ENCODE peak calls at places on chromosomes 16 and 17, in ten cellular contexts. C, G, D, Y, X, R, N, S, L and P are unnamed samples.

GRCh38 chr16:9270424-9270823 is 179.0 kb downstream of the HAPSTR1 start:
- DNase-seq in C (no peak), G (no peak), D (no peak), Y (no peak), X (no peak), R (no peak), N (no peak), S (no peak), L (no peak), P (no peak)

GRCh38 chr17:45775148-45775547 is 9.0 kb upstream of the CRHR1 start:
- DNase-seq in C (peak; percentile 68), G (no peak), D (no peak), Y (no peak), X (no peak), R (no peak), N (no peak), S (no peak), L (no peak), P (no peak)

GRCh38 chr16:22813223-22813945 is 578 bp upstream of the HS3ST2 start:
- DNase-seq in C (no peak), G (peak; percentile 63), D (no peak), Y (peak; percentile 60), X (peak; percentile 62), R (peak; percentile 49), N (no peak), S (peak; percentile 18), L (no peak), P (no peak)

GRCh38 chr17:77400445-77400870 is 259.7 kb downstream of the SEC14L1 start:
- DNase-seq in C (no peak), G (peak; percentile 57), D (no peak), Y (no peak), X (peak; percentile 88), R (no peak), N (peak; percentile 84), S (no peak), L (peak; percentile 75), P (peak; percentile 69)

GRCh38 chr16:81210807-81211206 is 27.7 kb upstream of the BCO1 start:
- DNase-seq in C (peak; percentile 97), G (no peak), D (no peak), Y (no peak), X (no peak), R (no peak), N (no peak), S (no peak), L (no peak), P (no peak)

GRCh38 chr16:11980167-11980844 is 3.8 kb downstream of the SNX29 start:
- DNase-seq in C (no peak), G (no peak), D (no peak), Y (no peak), X (no peak), R (no peak), N (no peak), S (no peak), L (no peak), P (no peak)

GRCh38 chr17:37124825-37125181 is 176.0 kb downstream of the AATF start:
- DNase-seq in C (no peak), G (no peak), D (no peak), Y (no peak), X (no peak), R (no peak), N (no peak), S (no peak), L (no peak), P (no peak)

GRCh38 chr16:23509763-23510153 is 536 bp downstream of the GGA2 start:
- DNase-seq in C (no peak), G (no peak), D (no peak), Y (no peak), X (peak; percentile 32), R (no peak), N (peak; percentile 30), S (no peak), L (no peak), P (no peak)

GRCh38 chr16:4414187-4414909 is 2.0 kb downstream of the CORO7 start:
- DNase-seq in C (no peak), G (no peak), D (no peak), Y (no peak), X (peak; percentile 81), R (no peak), N (peak; percentile 91), S (no peak), L (peak; percentile 77), P (peak; percentile 29)

GRCh38 chr16:57607676-57608461 is 20.6 kb upstream of the ADGRG1 start:
- DNase-seq in C (no peak), G (no peak), D (no peak), Y (no peak), X (no peak), R (no peak), N (no peak), S (no peak), L (no peak), P (no peak)

GRCh38 chr16:80806957-80807356 is 2.6 kb upstream of the CDYL2 start:
- DNase-seq in C (no peak), G (peak; percentile 22), D (no peak), Y (peak; percentile 83), X (peak; percentile 46), R (no peak), N (peak; percentile 67), S (no peak), L (no peak), P (no peak)

GRCh38 chr16:59905628-59906027 is 1171.5 kb upstream of the GOT2 start:
- DNase-seq in C (no peak), G (no peak), D (no peak), Y (no peak), X (no peak), R (no peak), N (no peak), S (no peak), L (no peak), P (no peak)

GRCh38 chr16:82257990-82258389 is 88.0 kb upstream of the MPHOSPH6 start:
- DNase-seq in C (no peak), G (no peak), D (no peak), Y (no peak), X (no peak), R (no peak), N (no peak), S (no peak), L (no peak), P (no peak)

GRCh38 chr16:66275795-66276428 is 90.6 kb upstream of the CDH5 start:
- DNase-seq in C (no peak), G (peak; percentile 75), D (no peak), Y (peak; percentile 66), X (peak; percentile 19), R (no peak), N (no peak), S (peak; percentile 21), L (no peak), P (no peak)

GRCh38 chr16:19745286-19746018 is 27.4 kb downstream of the IQCK start:
- DNase-seq in C (no peak), G (peak; percentile 39), D (no peak), Y (no peak), X (no peak), R (no peak), N (no peak), S (no peak), L (no peak), P (no peak)

GRCh38 chr17:77915594-77916021 is 42.9 kb upstream of the TNRC6C start:
- DNase-seq in C (no peak), G (no peak), D (no peak), Y (no peak), X (no peak), R (no peak), N (no peak), S (no peak), L (no peak), P (no peak)

GRCh38 chr17:14547016-14547415 is 246.1 kb downstream of the HS3ST3B1 start:
- DNase-seq in C (no peak), G (no peak), D (no peak), Y (no peak), X (no peak), R (no peak), N (no peak), S (no peak), L (no peak), P (no peak)

GRCh38 chr17:79073706-79074088 is 927 bp upstream of the ENGASE start:
- DNase-seq in C (no peak), G (no peak), D (no peak), Y (no peak), X (no peak), R (peak; percentile 84), N (no peak), S (no peak), L (no peak), P (no peak)

GRCh38 chr17:75845933-75846700 is 1.9 kb upstream of the UNC13D start:
- DNase-seq in C (no peak), G (no peak), D (no peak), Y (no peak), X (no peak), R (peak; percentile 69), N (no peak), S (no peak), L (no peak), P (no peak)

GRCh38 chr17:51325471-51325870 is 65.1 kb downstream of the UTP18 start:
- DNase-seq in C (no peak), G (no peak), D (no peak), Y (no peak), X (no peak), R (no peak), N (no peak), S (no peak), L (no peak), P (no peak)

GRCh38 chr17:81859906-81860755 is at the start of gene P4HB:
- DNase-seq in C (no peak), G (no peak), D (no peak), Y (no peak), X (peak; percentile 97), R (peak; percentile 68), N (no peak), S (peak; percentile 100), L (no peak), P (peak; percentile 88)

GRCh38 chr17:77465358-77466041 is 324.7 kb downstream of the SEC14L1 start:
- DNase-seq in C (no peak), G (peak; percentile 56), D (no peak), Y (no peak), X (peak; percentile 81), R (peak; percentile 82), N (peak; percentile 79), S (no peak), L (peak; percentile 82), P (peak; percentile 62)

GRCh38 chr16:75931970-75932369 is 205.7 kb upstream of the CPHXL start:
- DNase-seq in C (no peak), G (no peak), D (no peak), Y (no peak), X (no peak), R (no peak), N (no peak), S (no peak), L (no peak), P (no peak)

GRCh38 chr17:74379495-74380085 is 12.3 kb downstream of the GPR142 start:
- DNase-seq in C (peak; percentile 94), G (peak; percentile 91), D (peak; percentile 79), Y (no peak), X (peak; percentile 98), R (peak; percentile 93), N (peak; percentile 92), S (peak; percentile 93), L (peak; percentile 90), P (peak; percentile 80)

GRCh38 chr16:30882429-30883310 is 11.2 kb downstream of the BCL7C start:
- DNase-seq in C (no peak), G (no peak), D (no peak), Y (no peak), X (no peak), R (no peak), N (no peak), S (no peak), L (no peak), P (no peak)

GRCh38 chr17:147796-148740 is 10.7 kb downstream of the SCGB1C2 start:
- DNase-seq in C (no peak), G (no peak), D (no peak), Y (no peak), X (no peak), R (peak; percentile 27), N (no peak), S (no peak), L (no peak), P (peak; percentile 10)

GRCh38 chr16:68790130-68790761 is 53.1 kb upstream of the TANGO6 start:
- DNase-seq in C (no peak), G (peak; percentile 84), D (no peak), Y (peak; percentile 63), X (no peak), R (no peak), N (no peak), S (no peak), L (no peak), P (no peak)

GRCh38 chr16:22008215-22009142 is 568 bp downstream of the MOSMO start:
- DNase-seq in C (no peak), G (peak; percentile 26), D (no peak), Y (no peak), X (peak; percentile 50), R (peak; percentile 59), N (peak; percentile 25), S (peak; percentile 53), L (no peak), P (peak; percentile 28)